ENCODE peak calls at places on chromosomes 13 and 19, in six cellular contexts. F is GM12878; Z is choroid plexus epithelial cell; A is neuronal stem cell; T is CD8-positive, alpha-beta memory T cell; M is AG04449. L is an unnamed sample.

GRCh38 chr13:24718192-24718965 is 38.2 kb downstream of the ATP12A start:
- DNase-seq in A (no peak), F (no peak), T (no peak), M (no peak), Z (no peak), L (no peak)

GRCh38 chr13:51643882-51644281 is 59.6 kb downstream of the WDFY2 start:
- DNase-seq in Z (peak), T (no peak), M (peak), A (no peak), F (no peak), L (no peak)

GRCh38 chr19:15640294-15640903 is at the start of gene CYP4F3:
- DNase-seq in F (no peak), T (no peak), Z (no peak), A (no peak), M (no peak), L (no peak)

GRCh38 chr13:20431687-20432384 is 93.8 kb downstream of the CRYL1 start:
- DNase-seq in M (no peak), T (no peak), F (no peak), A (no peak), Z (no peak), L (no peak)

GRCh38 chr13:50457430-50458393 is 385.8 kb downstream of the DLEU7 start:
- DNase-seq in M (no peak), T (no peak), F (no peak), Z (no peak), A (no peak), L (no peak)

GRCh38 chr13:110507678-110508381 is 53.7 kb downstream of the RAB20 start:
- DNase-seq in T (no peak), F (no peak), Z (no peak), M (no peak), A (no peak), L (no peak)

GRCh38 chr13:98476106-98476505 is 100.8 kb downstream of the STK24 start:
- DNase-seq in Z (no peak), A (no peak), F (no peak), M (no peak), T (peak), L (no peak)

GRCh38 chr13:108437496-108437895 is 168.0 kb downstream of the TNFSF13B start:
- DNase-seq in Z (peak), A (no peak), M (no peak), T (no peak), F (no peak), L (no peak)

GRCh38 chr19:10352764-10353671 is 13.6 kb upstream of the ICAM3 start:
- DNase-seq in A (peak), M (no peak), Z (peak), F (no peak), T (no peak), L (no peak)

GRCh38 chr19:6529937-6530384 is 865 bp upstream of the TNFSF9 start:
- DNase-seq in F (no peak), A (no peak), Z (no peak), M (no peak), T (no peak), L (no peak)
- H3K4me3 ChIP-seq in F (peak), A (no peak), Z (peak), M (peak), T (peak), L (no peak)

GRCh38 chr19:51025401-51025800 is 1.0 kb downstream of the KLK11 start:
- DNase-seq in T (no peak), A (no peak), F (no peak), Z (no peak), M (no peak), L (no peak)

GRCh38 chr19:51024924-51025323 is 1.5 kb downstream of the KLK11 start:
- DNase-seq in M (no peak), T (no peak), Z (no peak), A (no peak), F (no peak), L (no peak)

GRCh38 chr19:51027126-51027806 is 850 bp upstream of the KLK11 start:
- DNase-seq in T (no peak), F (no peak), A (no peak), M (no peak), Z (no peak), L (no peak)

GRCh38 chr19:51026554-51026831 is at the start of gene KLK11:
- DNase-seq in M (no peak), A (no peak), Z (no peak), F (no peak), T (no peak), L (no peak)

GRCh38 chr19:51025809-51026553 is 435 bp downstream of the KLK11 start:
- DNase-seq in A (no peak), F (no peak), T (no peak), M (no peak), Z (no peak), L (no peak)
- H3K4me3 ChIP-seq in A (no peak), F (no peak), T (no peak), M (no peak), Z (no peak), L (no peak)

GRCh38 chr13:22175815-22176214 is 504.9 kb downstream of the FGF9 start:
- DNase-seq in F (no peak), M (no peak), A (no peak), T (no peak), Z (no peak), L (no peak)
- H3K4me3 ChIP-seq in F (no peak), M (no peak), A (no peak), T (no peak), Z (no peak), L (no peak)

DNA sequence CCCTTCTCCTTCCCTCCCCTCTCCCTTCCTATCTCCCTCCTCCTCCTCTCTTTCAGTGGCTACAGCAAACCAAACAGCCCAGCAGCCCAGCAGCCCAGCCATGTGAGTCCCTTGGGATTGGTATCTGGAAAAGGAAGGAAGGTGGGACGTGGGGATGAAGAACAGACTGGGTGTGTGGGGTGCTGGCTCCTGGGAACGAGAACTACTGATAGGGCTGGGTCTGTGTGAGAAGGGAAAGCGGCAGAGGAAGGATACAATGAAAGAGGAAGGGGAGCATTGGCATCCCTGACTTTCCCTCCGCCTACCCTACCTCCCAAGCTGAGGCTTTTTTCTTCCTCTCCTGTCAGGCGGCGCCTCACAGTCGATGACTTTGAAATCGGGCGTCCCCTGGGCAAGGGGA is 863 bp downstream of the AURKC start:
- DNase-seq in Z (no peak), A (no peak), F (no peak), T (no peak), M (no peak), L (no peak)
- H3K4me3 ChIP-seq in Z (no peak), A (no peak), F (no peak), T (no peak), M (no peak), L (no peak)